ENCODE peak calls at places on chromosomes 13 and 19, in eight cellular contexts. R, I, X, N, O, H, P and B are unnamed samples.

GRCh38 chr19:33402421-33403220 is 29.1 kb downstream of the CEBPG start:
- DNase-seq in R (no peak), I (no peak), X (peak; percentile 28), N (peak; percentile 58), O (no peak), H (no peak), P (no peak), B (no peak)

GRCh38 chr13:64704121-64704520 is 2526.0 kb downstream of the PCDH9 start:
- DNase-seq in R (no peak), I (no peak), X (no peak), N (no peak), O (no peak), H (no peak), P (no peak), B (no peak)

GRCh38 chr19:8395621-8396082 is 5.5 kb downstream of the RAB11B start:
- DNase-seq in R (no peak), I (no peak), X (peak; percentile 34), N (no peak), O (no peak), H (no peak), P (no peak), B (no peak)

GRCh38 chr13:113856716-113857065 is 7.2 kb downstream of the GAS6 start:
- DNase-seq in R (no peak), I (no peak), X (no peak), N (no peak), O (no peak), H (no peak), P (no peak), B (peak; percentile 62)

GRCh38 chr13:36420437-36420891 is 11.8 kb upstream of the CCNA1 start:
- DNase-seq in R (peak; percentile 79), I (peak; percentile 53), X (peak; percentile 92), N (peak; percentile 79), O (no peak), H (peak; percentile 24), P (peak; percentile 25), B (peak; percentile 84)

GRCh38 chr19:18754501-18754900 is 36.6 kb downstream of the COMP start:
- DNase-seq in R (no peak), I (no peak), X (no peak), N (no peak), O (no peak), H (no peak), P (no peak), B (no peak)

GRCh38 chr13:32086791-32087441 is 55.3 kb downstream of the FRY start:
- DNase-seq in R (no peak), I (no peak), X (no peak), N (no peak), O (no peak), H (no peak), P (no peak), B (no peak)

GRCh38 chr19:58352760-58353671 is at the start of gene A1BG:
- DNase-seq in R (no peak), I (no peak), X (no peak), N (no peak), O (no peak), H (no peak), P (no peak), B (no peak)

GRCh38 chr13:49042476-49042875 is 66.8 kb downstream of the FNDC3A start:
- DNase-seq in R (no peak), I (no peak), X (no peak), N (no peak), O (no peak), H (no peak), P (no peak), B (no peak)

GRCh38 chr19:13894552-13894951 is 11.4 kb downstream of the BRME1 start:
- DNase-seq in R (no peak), I (no peak), X (no peak), N (no peak), O (no peak), H (no peak), P (no peak), B (no peak)

GRCh38 chr13:70812481-70812880 is 704.2 kb upstream of the KLHL1 start:
- DNase-seq in R (no peak), I (no peak), X (no peak), N (no peak), O (no peak), H (no peak), P (no peak), B (peak; percentile 12)

GRCh38 chr19:51687791-51688664 is 5.1 kb upstream of the SPACA6 start:
- DNase-seq in R (peak; percentile 64), I (peak; percentile 68), X (no peak), N (peak; percentile 57), O (no peak), H (no peak), P (no peak), B (peak; percentile 54)

GRCh38 chr19:18206018-18206417 is 2.2 kb upstream of the RAB3A start:
- DNase-seq in R (no peak), I (no peak), X (no peak), N (no peak), O (no peak), H (no peak), P (no peak), B (no peak)

GRCh38 chr19:13029893-13030292 is 34.6 kb downstream of the NFIX start:
- DNase-seq in R (peak; percentile 72), I (no peak), X (peak; percentile 31), N (no peak), O (no peak), H (no peak), P (no peak), B (peak; percentile 16)

GRCh38 chr19:13784731-13785452 is 10.4 kb upstream of the ZSWIM4 start:
- DNase-seq in R (peak; percentile 84), I (no peak), X (peak; percentile 72), N (peak; percentile 90), O (no peak), H (peak; percentile 39), P (no peak), B (peak; percentile 62)

GRCh38 chr13:113852536-113853517 is 11.0 kb downstream of the GAS6 start:
- DNase-seq in R (no peak), I (no peak), X (no peak), N (no peak), O (no peak), H (no peak), P (no peak), B (no peak)

DNA sequence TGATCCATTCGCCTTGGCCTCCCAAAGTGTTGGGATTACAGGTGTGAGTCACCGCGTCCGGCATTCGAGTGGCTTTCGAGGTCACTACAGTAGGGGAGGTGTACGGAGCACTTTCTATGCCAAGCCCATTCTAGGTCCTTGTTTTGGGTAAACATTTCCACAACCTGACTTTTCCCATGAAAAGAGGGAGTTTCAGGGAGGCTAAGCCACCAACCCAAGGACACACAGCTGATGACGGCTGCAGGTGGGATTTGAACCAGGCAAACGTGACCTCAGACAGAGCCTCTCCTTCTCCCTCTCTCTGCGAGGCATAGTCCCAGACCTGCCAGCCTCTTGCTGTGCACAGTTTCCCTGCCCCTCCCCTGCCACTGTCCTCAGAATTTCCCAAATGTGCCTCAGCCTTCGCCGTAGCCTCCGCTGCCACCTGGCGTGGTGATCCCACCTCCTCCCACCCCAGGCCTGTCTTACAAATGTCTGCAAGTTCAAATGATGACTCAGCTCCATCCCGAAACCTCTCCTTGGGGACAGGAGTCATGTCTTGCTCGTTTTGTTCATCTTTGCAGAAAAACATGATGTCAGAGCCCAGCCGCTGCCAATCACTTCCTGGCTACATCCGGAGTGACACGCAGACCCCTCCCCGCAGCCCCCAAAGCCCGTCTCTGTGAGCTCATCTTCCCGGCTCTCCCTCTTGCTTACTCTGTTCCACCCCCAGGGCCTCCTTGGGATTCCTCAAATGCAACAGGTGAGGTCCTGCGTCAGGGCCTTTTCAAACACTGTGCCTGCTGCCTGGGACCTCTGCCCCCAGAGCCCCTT is 6.6 kb upstream of the GADD45B start:
- DNase-seq in R (no peak), I (no peak), X (peak; percentile 84), N (no peak), O (no peak), H (peak; percentile 80), P (no peak), B (peak; percentile 39)
- TF ChIP-seq MAX in R (no peak), I (peak; percentile 69), X (no peak), N (no peak), O (no peak), H (peak; percentile 79), P (no peak), B (no peak)

DNA sequence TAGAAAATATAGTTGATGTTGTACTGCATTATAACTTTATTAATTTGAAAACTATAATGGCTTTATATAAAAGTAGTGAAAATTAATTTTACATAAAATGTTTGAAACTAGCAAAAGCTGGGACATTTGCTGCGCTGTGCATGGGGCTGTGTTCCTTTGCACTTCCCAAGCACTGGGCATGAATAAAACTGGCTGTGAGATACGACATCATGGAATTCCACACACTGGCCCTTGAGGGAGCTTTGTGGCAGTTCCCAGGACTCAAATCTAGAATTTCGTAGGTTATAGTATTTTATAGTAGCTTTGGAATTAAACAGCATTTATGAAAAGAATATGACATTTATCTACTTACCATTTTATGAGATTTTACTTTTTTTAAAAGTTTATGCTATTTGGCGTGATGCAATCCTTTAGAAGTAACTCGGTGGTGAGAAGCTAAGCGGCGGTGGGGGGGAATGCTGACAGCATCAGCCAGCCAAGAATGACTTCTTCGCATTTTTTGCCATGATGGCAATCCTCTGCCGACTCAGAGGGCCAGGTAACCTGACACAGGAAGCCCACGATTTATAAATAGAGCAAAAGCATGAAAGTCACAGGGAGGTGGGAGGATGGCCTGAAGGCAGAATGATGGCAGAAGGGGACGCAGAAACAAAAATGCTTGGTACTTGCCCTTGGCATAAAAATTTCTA is 553.5 kb downstream of the MYO16 start:
- DNase-seq in R (no peak), I (no peak), X (no peak), N (no peak), O (no peak), H (no peak), P (no peak), B (no peak)
- TF ChIP-seq MAX in R (no peak), I (no peak), X (no peak), N (no peak), O (no peak), H (no peak), P (no peak), B (no peak)

DNA sequence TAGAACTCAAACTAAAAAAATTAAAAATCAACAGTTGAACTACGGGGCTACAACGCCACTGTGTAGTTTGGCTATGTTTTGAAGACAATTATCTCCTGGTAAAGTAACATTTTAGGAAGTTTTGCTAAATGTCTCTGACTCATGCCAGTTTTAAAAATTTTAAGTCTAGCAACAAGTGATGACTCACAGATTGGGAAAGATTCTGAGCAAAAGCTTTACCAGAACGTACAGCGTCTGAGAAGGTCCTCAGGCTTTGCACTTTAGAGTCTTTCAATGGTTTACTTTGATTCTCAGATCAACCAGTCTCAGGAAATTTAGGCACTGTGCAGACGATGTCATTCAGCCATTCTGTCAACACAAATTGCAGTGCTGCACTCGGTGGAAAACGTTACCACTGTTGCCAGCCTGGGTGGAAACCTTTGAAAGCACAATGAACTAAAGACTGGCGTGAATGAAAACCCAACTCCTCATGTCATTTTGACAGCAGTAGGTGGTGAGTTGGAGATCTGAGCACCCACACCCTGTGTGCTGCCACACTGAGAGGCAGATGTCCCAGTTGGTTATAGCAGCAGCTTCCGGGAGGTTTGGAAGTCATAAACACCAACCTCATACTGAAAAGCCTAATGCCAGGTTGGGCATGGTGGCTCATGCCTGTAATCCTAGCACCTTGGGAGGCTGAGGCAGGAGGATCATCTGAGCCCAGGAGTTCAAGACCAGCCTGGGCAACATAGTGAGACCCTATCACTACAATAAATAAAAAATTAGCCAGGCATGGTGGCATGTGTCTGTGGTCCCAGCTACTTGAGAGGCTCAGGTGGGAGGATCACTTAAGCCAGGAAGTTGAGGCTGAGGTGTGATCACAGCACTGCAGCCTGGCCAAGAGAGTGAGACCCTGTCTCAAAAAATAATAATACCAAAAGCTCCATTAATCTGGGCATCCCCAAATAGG is 6.3 kb upstream of the WTIP start:
- DNase-seq in R (no peak), I (no peak), X (peak; percentile 80), N (no peak), O (no peak), H (no peak), P (no peak), B (peak; percentile 38)
- TF ChIP-seq MAX in R (no peak), I (no peak), X (no peak), N (no peak), O (no peak), H (no peak), P (no peak), B (no peak)

GRCh38 chr13:40665061-40665753 is 1.2 kb downstream of the FOXO1 start:
- DNase-seq in R (peak; percentile 36), I (peak; percentile 8), X (peak; percentile 58), N (peak; percentile 57), O (no peak), H (no peak), P (no peak), B (no peak)
- TF ChIP-seq MAX in R (no peak), I (no peak), X (no peak), N (peak; percentile 1), O (no peak), H (no peak), P (peak; percentile 16), B (no peak)